ENCODE peak calls at places on chromosome 15, in four cellular contexts. U is breast epithelium, Q is stomach, P is tibial nerve. J is an unnamed sample.

GRCh38 chr15:62469874-62470688 is 305.0 kb upstream of the C2CD4B start:
- DNase-seq in U (no peak), Q (no peak), P (peak; percentile 18), J (no peak)

GRCh38 chr15:51878446-51879386 is 49.3 kb downstream of the TMOD3 start:
- DNase-seq in U (no peak), Q (no peak), P (no peak), J (no peak)

GRCh38 chr15:94255540-94255939 is 24.2 kb downstream of the MCTP2 start:
- DNase-seq in U (no peak), Q (no peak), P (no peak), J (no peak)

GRCh38 chr15:39472661-39473657 is 107.9 kb upstream of the THBS1 start:
- DNase-seq in U (peak; percentile 43), Q (peak; percentile 58), P (peak; percentile 76), J (peak; percentile 78)

GRCh38 chr15:80183291-80183690 is 30.5 kb downstream of the FAH start:
- DNase-seq in U (no peak), Q (no peak), P (no peak), J (no peak)

GRCh38 chr15:92749172-92749571 is 93.6 kb upstream of the FAM174B start:
- DNase-seq in U (no peak), Q (no peak), P (no peak), J (no peak)

GRCh38 chr15:75127186-75127585 is 74.5 kb upstream of the C15orf39 start:
- DNase-seq in U (no peak), Q (no peak), P (no peak), J (no peak)

GRCh38 chr15:100892013-100892355 is 12.4 kb downstream of the ALDH1A3 start:
- DNase-seq in U (no peak), Q (no peak), P (no peak), J (no peak)

GRCh38 chr15:40093224-40093842 is 15.3 kb downstream of the BMF start:
- DNase-seq in U (no peak), Q (no peak), P (no peak), J (no peak)

GRCh38 chr15:42037650-42038049 is 16.8 kb upstream of the PLA2G4E start:
- DNase-seq in U (no peak), Q (peak; percentile 75), P (no peak), J (no peak)

GRCh38 chr15:63236272-63236671 is 41.1 kb upstream of the APH1B start:
- DNase-seq in U (no peak), Q (no peak), P (no peak), J (no peak)

GRCh38 chr15:80694624-80695098 is 449 bp upstream of the ABHD17C start:
- DNase-seq in U (no peak), Q (no peak), P (no peak), J (peak; percentile 84)

GRCh38 chr15:50148362-50148963 is 29.4 kb upstream of the ATP8B4 start:
- DNase-seq in U (no peak), Q (no peak), P (no peak), J (no peak)
- TF ChIP-seq CTCF in U (no peak), Q (no peak), P (peak; percentile 8), J (no peak)

GRCh38 chr15:73927476-73928240 is 1.4 kb downstream of the LOXL1 start:
- DNase-seq in U (peak; percentile 47), Q (peak; percentile 82), P (no peak), J (peak; percentile 95)
- TF ChIP-seq POLR2A in U (no peak), Q (no peak), P (no peak), J (no peak)

GRCh38 chr15:65856821-65857455 is 12.4 kb upstream of the RAB11A start:
- DNase-seq in U (peak; percentile 53), Q (peak; percentile 83), P (peak; percentile 53), J (peak; percentile 90)

GRCh38 chr15:65857718-65858402 is 11.4 kb upstream of the RAB11A start:
- DNase-seq in U (no peak), Q (no peak), P (no peak), J (no peak)

GRCh38 chr15:65863106-65863505 is 6.2 kb upstream of the RAB11A start:
- DNase-seq in U (no peak), Q (no peak), P (no peak), J (no peak)

GRCh38 chr15:65867244-65867643 is 2.0 kb upstream of the RAB11A start:
- DNase-seq in U (no peak), Q (no peak), P (no peak), J (no peak)

DNA sequence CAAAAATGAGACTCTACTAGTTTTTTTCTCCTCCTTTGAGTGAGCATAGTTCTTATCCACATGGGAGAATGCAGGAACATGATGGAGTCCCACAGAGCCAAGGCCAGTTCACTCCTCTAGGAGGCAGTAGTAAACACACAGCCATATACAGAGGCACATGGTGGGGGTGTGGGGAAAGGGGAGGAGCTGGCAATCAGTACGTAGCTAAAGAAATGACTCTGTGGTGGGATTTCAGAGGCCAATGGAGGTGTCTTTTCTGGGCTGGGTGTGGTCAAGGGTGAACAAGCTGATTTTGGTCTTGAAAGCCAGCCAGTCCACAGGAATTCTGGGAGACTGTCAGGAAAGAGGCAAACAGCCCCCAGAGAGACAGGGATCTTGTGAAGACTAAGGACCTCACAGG is 6.6 kb upstream of the RAB11A start:
- DNase-seq in U (no peak), Q (peak; percentile 38), P (no peak), J (no peak)
- TF ChIP-seq CTCF in U (no peak), Q (peak; percentile 17), P (no peak), J (peak; percentile 59)

GRCh38 chr15:89472785-89473256 is 23.6 kb downstream of the RHCG start:
- DNase-seq in U (no peak), Q (peak; percentile 28), P (no peak), J (peak; percentile 83)
- TF ChIP-seq POLR2A in U (no peak), Q (no peak), P (no peak), J (no peak)

GRCh38 chr15:67303490-67304363 is 49.1 kb downstream of the IQCH start:
- DNase-seq in U (no peak), Q (no peak), P (no peak), J (no peak)
- TF ChIP-seq CTCF in U (peak; percentile 55), Q (peak; percentile 55), P (no peak), J (peak; percentile 59)

GRCh38 chr15:60392986-60393811 is 4.6 kb downstream of the ANXA2 start:
- DNase-seq in U (peak; percentile 84), Q (peak; percentile 55), P (peak; percentile 50), J (no peak)
- TF ChIP-seq POLR2A in U (peak; percentile 5), Q (no peak), P (no peak), J (no peak)

GRCh38 chr15:99343836-99344551 is 92.7 kb downstream of the LRRC28 start:
- DNase-seq in U (no peak), Q (no peak), P (no peak), J (peak; percentile 76)
- TF ChIP-seq CTCF in U (peak; percentile 10), Q (peak; percentile 27), P (peak; percentile 16), J (peak; percentile 28)

GRCh38 chr15:95734422-95735316 is 595.8 kb upstream of the NR2F2 start:
- DNase-seq in U (no peak), Q (no peak), P (no peak), J (no peak)
- TF ChIP-seq POLR2A in U (no peak), Q (no peak), P (no peak), J (no peak)

GRCh38 chr15:70342554-70343548 is 245.1 kb upstream of the TLE3 start:
- DNase-seq in U (peak; percentile 15), Q (no peak), P (no peak), J (no peak)

GRCh38 chr15:70342141-70342540 is 244.4 kb upstream of the TLE3 start:
- DNase-seq in U (peak; percentile 5), Q (no peak), P (no peak), J (no peak)

GRCh38 chr15:70343961-70344360 is 246.2 kb upstream of the TLE3 start:
- DNase-seq in U (peak; percentile 8), Q (no peak), P (no peak), J (no peak)

GRCh38 chr15:70345251-70346019 is 247.7 kb upstream of the TLE3 start:
- DNase-seq in U (peak; percentile 12), Q (no peak), P (no peak), J (no peak)

DNA sequence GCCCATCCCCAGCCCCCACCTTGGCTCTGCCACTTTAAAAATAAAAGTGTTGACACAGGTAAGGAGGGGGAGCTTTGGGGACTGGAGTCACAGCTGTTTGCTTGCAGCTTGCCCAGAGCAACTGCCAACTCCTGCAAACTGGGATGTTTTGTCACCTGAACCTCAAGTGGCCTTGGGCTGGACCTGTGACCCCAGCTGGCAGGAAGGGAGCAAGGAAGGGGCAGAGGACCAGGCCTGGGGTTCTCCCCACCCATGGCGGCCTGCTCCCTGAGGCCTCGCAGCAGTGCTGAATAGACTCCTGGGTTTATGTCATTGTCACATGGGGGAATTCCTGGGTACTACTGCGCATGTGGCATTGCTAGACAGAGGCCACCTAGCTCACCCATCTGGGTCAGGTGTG is 246.9 kb upstream of the TLE3 start:
- DNase-seq in U (peak; percentile 22), Q (peak; percentile 68), P (no peak), J (no peak)
- TF ChIP-seq CTCF in U (no peak), Q (no peak), P (no peak), J (no peak)

J was measured in spleen.